ENCODE peak calls at places on chromosomes 2 and 18, in six cellular contexts. One of them, this sample, is unnamed. For H3K27me3, the result is how much of the 10 kb centered on the place peaks cover.

GRCh38 chr2:98637401-98638144 is 29.2 kb downstream of the UNC50 start:
- DNase-seq in ovary: no peak
- DNase-seq in ascending aorta: no peak
- DNase-seq in fibroblast of lung: no peak
- DNase-seq in PC-9: no peak
- DNase-seq in heart right ventricle: no peak
- DNase-seq in this sample: peak

GRCh38 chr2:190360965-190361364 is 17.6 kb downstream of the INPP1 start:
- DNase-seq in ascending aorta: no peak
- DNase-seq in PC-9: no peak
- DNase-seq in fibroblast of lung: no peak
- DNase-seq in heart right ventricle: no peak
- DNase-seq in ovary: no peak
- DNase-seq in this sample: no peak

GRCh38 chr2:96788393-96789244 is 27.4 kb upstream of the CNNM3 start:
- DNase-seq in ovary: no peak
- DNase-seq in fibroblast of lung: no peak
- DNase-seq in ascending aorta: peak
- DNase-seq in heart right ventricle: peak
- DNase-seq in PC-9: peak
- DNase-seq in this sample: no peak

GRCh38 chr2:237159006-237159897 is 73.6 kb downstream of the COPS8 start:
- DNase-seq in fibroblast of lung: no peak
- DNase-seq in ovary: no peak
- DNase-seq in ascending aorta: no peak
- DNase-seq in PC-9: no peak
- DNase-seq in heart right ventricle: no peak
- DNase-seq in this sample: no peak

GRCh38 chr2:38224821-38225450 is 149.0 kb upstream of the CYP1B1 start:
- DNase-seq in ascending aorta: no peak
- DNase-seq in ovary: no peak
- DNase-seq in PC-9: no peak
- DNase-seq in fibroblast of lung: no peak
- DNase-seq in heart right ventricle: no peak
- DNase-seq in this sample: no peak

GRCh38 chr2:238290079-238290478 is 1.7 kb upstream of the PER2 start:
- DNase-seq in ascending aorta: no peak
- DNase-seq in PC-9: peak
- DNase-seq in fibroblast of lung: no peak
- DNase-seq in ovary: no peak
- DNase-seq in heart right ventricle: peak
- DNase-seq in this sample: no peak

GRCh38 chr18:10013621-10014543 is 100.1 kb downstream of the VAPA start:
- DNase-seq in fibroblast of lung: no peak
- DNase-seq in PC-9: no peak
- DNase-seq in ascending aorta: no peak
- DNase-seq in heart right ventricle: peak
- DNase-seq in ovary: no peak
- DNase-seq in this sample: no peak

GRCh38 chr18:46488472-46489213 is 168.4 kb downstream of the LOXHD1 start:
- DNase-seq in PC-9: no peak
- DNase-seq in fibroblast of lung: no peak
- DNase-seq in ascending aorta: no peak
- DNase-seq in heart right ventricle: peak
- DNase-seq in ovary: no peak
- DNase-seq in this sample: no peak

GRCh38 chr2:203018181-203018580 is 3.5 kb downstream of the NBEAL1 start:
- DNase-seq in PC-9: no peak
- DNase-seq in heart right ventricle: no peak
- DNase-seq in ovary: no peak
- DNase-seq in fibroblast of lung: peak
- DNase-seq in ascending aorta: no peak
- DNase-seq in this sample: peak

GRCh38 chr2:121368155-121368554 is 83.2 kb upstream of the TFCP2L1 start:
- DNase-seq in PC-9: no peak
- DNase-seq in ovary: no peak
- DNase-seq in fibroblast of lung: no peak
- DNase-seq in ascending aorta: no peak
- DNase-seq in heart right ventricle: no peak
- DNase-seq in this sample: no peak

GRCh38 chr2:123993728-123994323 is 31.3 kb upstream of the CNTNAP5 start:
- DNase-seq in ovary: no peak
- DNase-seq in heart right ventricle: no peak
- DNase-seq in fibroblast of lung: peak
- DNase-seq in ascending aorta: no peak
- DNase-seq in PC-9: peak
- DNase-seq in this sample: no peak
- TF ChIP-seq CTCF in ovary: no peak
- TF ChIP-seq CTCF in heart right ventricle: peak
- TF ChIP-seq CTCF in fibroblast of lung: peak
- TF ChIP-seq CTCF in ascending aorta: no peak
- TF ChIP-seq CTCF in PC-9: peak
- TF ChIP-seq CTCF in this sample: peak

GRCh38 chr2:45013229-45014015 is 4.2 kb upstream of the SIX2 start:
- DNase-seq in ascending aorta: no peak
- DNase-seq in ovary: no peak
- DNase-seq in PC-9: no peak
- DNase-seq in heart right ventricle: no peak
- DNase-seq in fibroblast of lung: no peak
- DNase-seq in this sample: no peak
- H3K27me3 ChIP-seq in ascending aorta: under half
- H3K27me3 ChIP-seq in ovary: under half
- H3K27me3 ChIP-seq in PC-9: under half
- H3K27me3 ChIP-seq in heart right ventricle: half or more
- H3K27me3 ChIP-seq in fibroblast of lung: half or more
- H3K27me3 ChIP-seq in this sample: under half

DNA sequence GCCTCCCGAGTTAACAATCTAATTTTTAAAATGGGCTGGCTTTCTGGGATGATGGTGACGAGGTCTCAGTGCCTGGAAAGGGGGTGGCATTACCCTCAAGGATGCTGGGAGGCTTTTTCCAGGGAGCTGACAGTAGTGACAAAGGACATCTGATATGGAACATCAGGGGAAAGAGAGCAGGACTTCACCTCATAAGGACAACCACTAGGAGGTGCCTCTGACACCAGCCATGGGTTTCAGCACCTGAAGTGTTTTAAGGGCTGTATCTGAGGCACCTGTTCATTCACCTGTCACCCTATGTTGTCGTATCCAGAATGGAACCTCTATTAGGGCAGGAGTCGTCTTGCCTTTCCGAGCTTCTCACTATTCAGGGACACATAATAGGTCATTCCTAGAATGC is 10.8 kb downstream of the IL36B start:
- DNase-seq in heart right ventricle: no peak
- DNase-seq in fibroblast of lung: no peak
- DNase-seq in ovary: no peak
- DNase-seq in ascending aorta: no peak
- DNase-seq in PC-9: no peak
- DNase-seq in this sample: no peak
- TF ChIP-seq CTCF in heart right ventricle: no peak
- TF ChIP-seq CTCF in fibroblast of lung: no peak
- TF ChIP-seq CTCF in ovary: no peak
- TF ChIP-seq CTCF in ascending aorta: no peak
- TF ChIP-seq CTCF in PC-9: peak
- TF ChIP-seq CTCF in this sample: peak

DNA sequence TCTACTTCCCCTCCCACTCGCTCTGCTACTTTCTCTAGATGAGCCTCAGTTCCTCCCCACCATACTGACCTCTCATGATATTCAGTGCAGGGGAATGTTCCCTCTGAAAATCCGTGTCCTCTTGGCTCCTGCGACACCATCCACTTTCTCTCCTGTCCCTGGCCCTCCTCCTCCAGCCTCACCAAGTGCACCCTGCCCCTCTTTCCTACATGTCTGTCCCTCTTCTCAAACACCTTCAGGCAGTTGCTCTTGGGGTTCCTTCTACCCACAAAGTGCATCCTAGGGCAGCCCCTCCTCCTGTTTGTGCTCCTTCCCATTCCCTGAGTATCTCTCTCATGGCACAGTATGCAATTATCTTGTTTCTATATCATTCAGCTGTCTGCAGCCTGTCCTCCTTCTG is 246.4 kb upstream of the RAB6C start:
- DNase-seq in fibroblast of lung: no peak
- DNase-seq in heart right ventricle: no peak
- DNase-seq in ovary: no peak
- DNase-seq in PC-9: no peak
- DNase-seq in ascending aorta: no peak
- DNase-seq in this sample: no peak
- H3K27me3 ChIP-seq in fibroblast of lung: under half
- H3K27me3 ChIP-seq in heart right ventricle: under half
- H3K27me3 ChIP-seq in ovary: under half
- H3K27me3 ChIP-seq in PC-9: under half
- H3K27me3 ChIP-seq in ascending aorta: under half
- H3K27me3 ChIP-seq in this sample: under half

GRCh38 chr2:222668755-222669154 is 2.7 kb upstream of the MOGAT1 start:
- DNase-seq in PC-9: no peak
- DNase-seq in ovary: no peak
- DNase-seq in heart right ventricle: no peak
- DNase-seq in fibroblast of lung: no peak
- DNase-seq in ascending aorta: no peak
- DNase-seq in this sample: no peak

GRCh38 chr2:222669353-222669752 is 2.1 kb upstream of the MOGAT1 start:
- DNase-seq in heart right ventricle: no peak
- DNase-seq in PC-9: no peak
- DNase-seq in ascending aorta: no peak
- DNase-seq in fibroblast of lung: no peak
- DNase-seq in ovary: no peak
- DNase-seq in this sample: no peak

GRCh38 chr2:222663448-222663847 is 7.6 kb upstream of the FARSB start:
- DNase-seq in PC-9: no peak
- DNase-seq in heart right ventricle: no peak
- DNase-seq in ascending aorta: no peak
- DNase-seq in fibroblast of lung: no peak
- DNase-seq in ovary: no peak
- DNase-seq in this sample: no peak
- TF ChIP-seq CTCF in PC-9: no peak
- TF ChIP-seq CTCF in heart right ventricle: no peak
- TF ChIP-seq CTCF in ascending aorta: no peak
- TF ChIP-seq CTCF in fibroblast of lung: no peak
- TF ChIP-seq CTCF in ovary: no peak
- TF ChIP-seq CTCF in this sample: no peak

DNA sequence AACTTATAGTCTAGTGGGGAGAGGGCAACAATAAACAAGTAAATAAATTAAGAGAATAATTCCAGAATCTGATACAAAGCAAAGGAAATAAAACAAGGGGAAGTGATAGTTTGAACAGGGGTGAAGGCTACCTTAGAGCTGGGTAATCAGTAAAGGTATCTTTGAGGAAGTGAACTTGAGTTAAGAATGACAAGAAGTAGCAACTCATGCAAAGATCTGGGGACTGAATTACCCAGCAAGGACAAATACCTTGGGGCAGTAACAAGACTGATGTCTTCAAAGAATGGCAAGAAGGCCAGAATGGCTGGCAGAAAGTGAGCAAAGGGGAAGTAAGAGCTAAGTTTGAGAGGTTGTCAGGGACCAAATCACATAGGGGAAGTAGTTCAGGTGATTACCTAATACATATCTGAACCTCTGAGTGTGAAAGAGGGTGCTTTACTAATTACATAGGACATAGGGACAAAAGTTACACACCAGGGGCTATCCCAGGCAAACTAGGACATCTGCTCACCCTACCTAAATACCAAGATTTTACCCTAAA is 244.6 kb upstream of the HNRNPA3 start:
- DNase-seq in ovary: no peak
- DNase-seq in PC-9: no peak
- DNase-seq in heart right ventricle: no peak
- DNase-seq in fibroblast of lung: no peak
- DNase-seq in ascending aorta: no peak
- DNase-seq in this sample: no peak
- H3K27me3 ChIP-seq in ovary: under half
- H3K27me3 ChIP-seq in PC-9: under half
- H3K27me3 ChIP-seq in heart right ventricle: under half
- H3K27me3 ChIP-seq in fibroblast of lung: under half
- H3K27me3 ChIP-seq in ascending aorta: under half
- H3K27me3 ChIP-seq in this sample: under half

GRCh38 chr18:25306671-25307070 is 45.3 kb downstream of the ZNF521 start:
- DNase-seq in heart right ventricle: no peak
- DNase-seq in PC-9: no peak
- DNase-seq in fibroblast of lung: no peak
- DNase-seq in ovary: no peak
- DNase-seq in ascending aorta: no peak
- DNase-seq in this sample: no peak

GRCh38 chr18:25314824-25315223 is 37.1 kb downstream of the ZNF521 start:
- DNase-seq in PC-9: no peak
- DNase-seq in fibroblast of lung: no peak
- DNase-seq in ascending aorta: no peak
- DNase-seq in heart right ventricle: no peak
- DNase-seq in ovary: no peak
- DNase-seq in this sample: no peak

GRCh38 chr18:25305584-25305983 is 46.4 kb downstream of the ZNF521 start:
- DNase-seq in ascending aorta: no peak
- DNase-seq in ovary: no peak
- DNase-seq in PC-9: no peak
- DNase-seq in fibroblast of lung: no peak
- DNase-seq in heart right ventricle: no peak
- DNase-seq in this sample: no peak

GRCh38 chr18:25313274-25313673 is 38.7 kb downstream of the ZNF521 start:
- DNase-seq in ovary: no peak
- DNase-seq in ascending aorta: no peak
- DNase-seq in fibroblast of lung: no peak
- DNase-seq in heart right ventricle: no peak
- DNase-seq in PC-9: no peak
- DNase-seq in this sample: no peak

DNA sequence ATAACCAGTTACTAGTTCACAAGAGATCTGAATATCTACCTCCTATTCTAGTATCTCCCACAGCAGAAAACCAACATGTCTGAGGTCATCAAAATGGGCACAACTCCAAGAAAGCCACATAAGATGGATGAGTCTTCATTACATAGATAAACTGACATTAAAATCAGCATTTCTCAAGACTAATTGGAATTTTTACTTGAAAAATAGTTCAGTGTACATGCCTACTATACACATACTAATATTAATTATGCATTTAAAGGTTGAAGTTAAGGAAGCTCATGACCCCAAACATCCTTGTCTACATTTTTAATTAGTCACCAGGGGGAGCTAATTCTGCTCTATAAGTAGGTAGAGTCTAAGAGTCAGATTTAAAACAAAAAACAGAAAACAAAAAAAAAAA is 41.9 kb downstream of the ZNF521 start:
- DNase-seq in ascending aorta: no peak
- DNase-seq in heart right ventricle: no peak
- DNase-seq in ovary: no peak
- DNase-seq in fibroblast of lung: peak
- DNase-seq in PC-9: no peak
- DNase-seq in this sample: no peak
- TF ChIP-seq CTCF in ascending aorta: no peak
- TF ChIP-seq CTCF in heart right ventricle: no peak
- TF ChIP-seq CTCF in ovary: no peak
- TF ChIP-seq CTCF in fibroblast of lung: peak
- TF ChIP-seq CTCF in PC-9: peak
- TF ChIP-seq CTCF in this sample: peak

This sample was measured in GM06990.